ENCODE peak calls at places on chromosome X, in four cellular contexts. K is HepG2, I is HEK293T, L is K562. N is an unnamed sample.
A peak's percentile ranks its signal among the peaks of the same experiment; 100 is the strongest.

GRCh38 chrX:46759645-46759974 is 692 bp upstream of the SLC9A7 start:
- DNase-seq in K (no peak), I (no peak), L (no peak), N (no peak)

GRCh38 chrX:72274526-72274925 is 2.5 kb downstream of the RPS4X start:
- DNase-seq in K (no peak), I (no peak), L (no peak), N (no peak)

GRCh38 chrX:10146350-10146749 is 10.4 kb upstream of the CLCN4 start:
- DNase-seq in K (no peak), I (no peak), L (no peak), N (no peak)

GRCh38 chrX:154401045-154401799 is 3.0 kb downstream of the RPL10 start:
- DNase-seq in K (peak; percentile 70), I (no peak), L (peak; percentile 67), N (no peak)

GRCh38 chrX:115940348-115940747 is 230.2 kb upstream of the AGTR2 start:
- DNase-seq in K (no peak), I (no peak), L (no peak), N (no peak)

GRCh38 chrX:2694868-2695267 is 3.8 kb downstream of the CD99 start:
- DNase-seq in K (no peak), I (no peak), L (no peak), N (no peak)

GRCh38 chrX:87968118-87968517 is 450.5 kb downstream of the KLHL4 start:
- DNase-seq in K (no peak), I (no peak), L (no peak), N (no peak)

GRCh38 chrX:45830343-45830742 is 629.7 kb upstream of the DIPK2B start:
- DNase-seq in K (no peak), I (no peak), L (no peak), N (no peak)

GRCh38 chrX:7586126-7586525 is 256.8 kb upstream of the VCX start:
- DNase-seq in K (peak; percentile 1), I (no peak), L (peak; percentile 2), N (no peak)

GRCh38 chrX:119647552-119648420 is 41.6 kb upstream of the NKRF start:
- DNase-seq in K (no peak), I (no peak), L (no peak), N (peak; percentile 98)

GRCh38 chrX:40085086-40085551 is 12.6 kb downstream of the BCOR start:
- DNase-seq in K (no peak), I (no peak), L (no peak), N (no peak)

GRCh38 chrX:153995504-153995903 is 22.9 kb downstream of the TMEM187 start:
- DNase-seq in K (no peak), I (no peak), L (no peak), N (no peak)

GRCh38 chrX:67288958-67289641 is 254.7 kb upstream of the AR start:
- DNase-seq in K (no peak), I (no peak), L (no peak), N (no peak)

GRCh38 chrX:123993326-123993725 is 31.8 kb downstream of the STAG2 start:
- DNase-seq in K (no peak), I (no peak), L (no peak), N (no peak)

GRCh38 chrX:123990602-123991001 is 29.1 kb downstream of the STAG2 start:
- DNase-seq in K (no peak), I (no peak), L (no peak), N (no peak)

GRCh38 chrX:123989235-123989634 is 27.7 kb downstream of the STAG2 start:
- DNase-seq in K (no peak), I (no peak), L (no peak), N (no peak)

GRCh38 chrX:123988423-123989116 is 27.1 kb downstream of the STAG2 start:
- DNase-seq in K (no peak), I (no peak), L (peak; percentile 69), N (no peak)

GRCh38 chrX:123990169-123990568 is 28.7 kb downstream of the STAG2 start:
- DNase-seq in K (no peak), I (no peak), L (no peak), N (no peak)
- TF ChIP-seq TARDBP in K (no peak), I (no peak), L (no peak), N (no peak)

DNA sequence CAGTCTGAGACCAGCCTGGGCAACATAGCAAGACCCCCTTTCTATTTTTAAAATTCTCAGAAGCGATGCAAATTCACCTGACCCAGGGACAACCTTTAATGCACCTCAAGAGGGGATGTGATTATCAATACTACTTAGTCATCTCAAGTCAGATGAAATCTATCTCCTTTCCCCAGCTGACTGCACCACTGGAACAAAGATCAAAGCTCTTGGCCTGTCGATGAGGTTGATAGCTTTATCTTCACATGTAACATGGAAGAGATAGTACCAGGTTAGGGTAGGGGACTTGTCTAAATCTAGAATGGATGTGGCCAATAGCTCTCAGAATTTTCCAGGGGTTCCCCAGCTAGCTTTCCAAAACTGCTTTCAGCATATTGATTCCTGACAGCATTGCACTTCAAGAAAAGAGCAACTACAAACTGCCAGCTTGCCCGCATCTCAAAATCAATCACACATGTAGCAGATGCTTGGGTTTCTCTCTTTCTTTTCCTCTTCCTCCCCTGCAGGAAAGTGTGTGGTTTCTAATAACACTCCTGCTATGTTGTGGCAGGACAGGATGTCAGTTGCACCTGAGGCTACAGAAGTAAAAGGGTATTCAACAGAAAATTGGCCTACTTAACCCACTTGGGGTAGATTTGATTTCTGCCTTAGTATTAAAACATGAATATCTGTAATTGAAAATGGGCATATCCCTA is 12.2 kb upstream of the TMEM164 start:
- DNase-seq in K (no peak), I (no peak), L (no peak), N (no peak)
- TF ChIP-seq TARDBP in K (no peak), I (no peak), L (no peak), N (no peak)

DNA sequence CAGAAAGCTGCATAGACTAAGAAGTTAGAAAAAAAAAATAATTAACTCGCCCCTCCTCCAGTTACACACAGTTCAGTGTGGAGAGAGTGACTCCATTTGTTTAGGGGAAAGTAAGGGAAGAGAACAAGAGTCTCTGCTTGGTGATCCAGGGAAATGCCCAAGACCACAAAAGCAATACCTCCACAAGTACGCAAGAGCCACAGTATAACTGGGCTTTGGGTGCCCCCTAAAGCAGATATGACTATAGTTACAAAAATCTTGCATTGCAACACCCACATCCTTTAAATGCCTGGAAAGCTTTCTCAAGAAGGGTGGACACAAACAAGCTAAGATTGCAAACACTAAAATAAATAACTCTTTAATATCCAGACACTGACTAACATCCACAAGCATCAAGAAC is 164.2 kb upstream of the NRK start:
- DNase-seq in K (no peak), I (no peak), L (no peak), N (no peak)
- TF ChIP-seq TARDBP in K (no peak), I (no peak), L (no peak), N (no peak)

DNA sequence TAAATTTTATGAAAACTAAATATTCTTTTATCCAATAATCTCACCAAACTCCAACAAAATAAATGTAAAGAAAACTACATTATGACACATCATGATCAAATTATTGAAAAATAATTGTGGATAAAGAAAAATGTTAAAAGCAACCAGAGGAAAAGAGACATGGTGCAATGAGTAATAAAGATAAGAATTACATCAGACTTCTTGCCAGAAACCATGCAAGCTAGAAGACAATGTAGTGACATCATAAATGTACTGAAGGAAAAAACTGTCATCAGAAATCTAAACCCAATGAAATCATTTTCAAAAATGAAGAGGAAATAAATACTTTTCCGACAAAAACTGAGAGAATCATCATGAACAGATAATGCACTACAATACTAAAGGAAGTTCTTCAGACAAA is 135.9 kb upstream of the EOLA2 start:
- DNase-seq in K (no peak), I (no peak), L (no peak), N (no peak)
- TF ChIP-seq TARDBP in K (no peak), I (no peak), L (no peak), N (no peak)